ENCODE peak calls at places on chromosomes 3 and 15, in eight cellular contexts. One of them, this sample, is unnamed.

GRCh38 chr15:81485806-81486205 is 111.8 kb upstream of the TMC3 start:
- DNase-seq in stimulated activated effector memory CD8-positive, alpha-beta T cell treated with anti-CD3 and anti-CD28 coated beads, Interleukin-12 subunit alpha, Interleukin-12 subunit beta, amount 100 ng/mL, for 72 hours: no peak
- DNase-seq in NCI-H748 treated with DMSO at 0.1 percent for 48 hours: no peak
- DNase-seq in stimulated activated CD4-positive, alpha-beta T cell treated with anti-CD3 and anti-CD28 coated beads, TNF-alpha, amount 100 ng/mL, for 48 hours: no peak
- DNase-seq in left ventricle myocardium superior: no peak
- DNase-seq in adrenal gland: no peak
- DNase-seq in fibroblast of lung: no peak
- DNase-seq in NCI-H82: no peak
- DNase-seq in this sample: no peak

GRCh38 chr3:70149714-70150113 is 150.2 kb downstream of the SAMMSON start:
- DNase-seq in stimulated activated effector memory CD8-positive, alpha-beta T cell treated with anti-CD3 and anti-CD28 coated beads, Interleukin-12 subunit alpha, Interleukin-12 subunit beta, amount 100 ng/mL, for 72 hours: no peak
- DNase-seq in NCI-H748 treated with DMSO at 0.1 percent for 48 hours: no peak
- DNase-seq in stimulated activated CD4-positive, alpha-beta T cell treated with anti-CD3 and anti-CD28 coated beads, TNF-alpha, amount 100 ng/mL, for 48 hours: no peak
- DNase-seq in left ventricle myocardium superior: no peak
- DNase-seq in adrenal gland: no peak
- DNase-seq in fibroblast of lung: no peak
- DNase-seq in NCI-H82: no peak
- DNase-seq in this sample: no peak

GRCh38 chr15:42826251-42826890 is 89.4 kb upstream of the CDAN1 start:
- DNase-seq in stimulated activated effector memory CD8-positive, alpha-beta T cell treated with anti-CD3 and anti-CD28 coated beads, Interleukin-12 subunit alpha, Interleukin-12 subunit beta, amount 100 ng/mL, for 72 hours: no peak
- DNase-seq in NCI-H748 treated with DMSO at 0.1 percent for 48 hours: no peak
- DNase-seq in stimulated activated CD4-positive, alpha-beta T cell treated with anti-CD3 and anti-CD28 coated beads, TNF-alpha, amount 100 ng/mL, for 48 hours: no peak
- DNase-seq in left ventricle myocardium superior: no peak
- DNase-seq in adrenal gland: no peak
- DNase-seq in fibroblast of lung: peak
- DNase-seq in NCI-H82: no peak
- DNase-seq in this sample: peak

GRCh38 chr3:3991598-3991997 is 192.4 kb downstream of the LRRN1 start:
- DNase-seq in stimulated activated effector memory CD8-positive, alpha-beta T cell treated with anti-CD3 and anti-CD28 coated beads, Interleukin-12 subunit alpha, Interleukin-12 subunit beta, amount 100 ng/mL, for 72 hours: no peak
- DNase-seq in NCI-H748 treated with DMSO at 0.1 percent for 48 hours: no peak
- DNase-seq in stimulated activated CD4-positive, alpha-beta T cell treated with anti-CD3 and anti-CD28 coated beads, TNF-alpha, amount 100 ng/mL, for 48 hours: no peak
- DNase-seq in left ventricle myocardium superior: no peak
- DNase-seq in adrenal gland: no peak
- DNase-seq in fibroblast of lung: no peak
- DNase-seq in NCI-H82: peak
- DNase-seq in this sample: no peak

GRCh38 chr3:5304789-5305680 is 117.5 kb downstream of the EDEM1 start:
- DNase-seq in stimulated activated effector memory CD8-positive, alpha-beta T cell treated with anti-CD3 and anti-CD28 coated beads, Interleukin-12 subunit alpha, Interleukin-12 subunit beta, amount 100 ng/mL, for 72 hours: peak
- DNase-seq in NCI-H748 treated with DMSO at 0.1 percent for 48 hours: no peak
- DNase-seq in stimulated activated CD4-positive, alpha-beta T cell treated with anti-CD3 and anti-CD28 coated beads, TNF-alpha, amount 100 ng/mL, for 48 hours: peak
- DNase-seq in left ventricle myocardium superior: peak
- DNase-seq in adrenal gland: peak
- DNase-seq in fibroblast of lung: peak
- DNase-seq in NCI-H82: peak
- DNase-seq in this sample: peak

GRCh38 chr15:65033659-65034269 is 4.3 kb upstream of the MTFMT start:
- DNase-seq in stimulated activated effector memory CD8-positive, alpha-beta T cell treated with anti-CD3 and anti-CD28 coated beads, Interleukin-12 subunit alpha, Interleukin-12 subunit beta, amount 100 ng/mL, for 72 hours: no peak
- DNase-seq in NCI-H748 treated with DMSO at 0.1 percent for 48 hours: peak
- DNase-seq in stimulated activated CD4-positive, alpha-beta T cell treated with anti-CD3 and anti-CD28 coated beads, TNF-alpha, amount 100 ng/mL, for 48 hours: no peak
- DNase-seq in left ventricle myocardium superior: no peak
- DNase-seq in adrenal gland: no peak
- DNase-seq in fibroblast of lung: peak
- DNase-seq in NCI-H82: peak
- DNase-seq in this sample: peak

GRCh38 chr3:50275160-50275995 is 3.5 kb upstream of the LSMEM2 start:
- DNase-seq in stimulated activated effector memory CD8-positive, alpha-beta T cell treated with anti-CD3 and anti-CD28 coated beads, Interleukin-12 subunit alpha, Interleukin-12 subunit beta, amount 100 ng/mL, for 72 hours: no peak
- DNase-seq in NCI-H748 treated with DMSO at 0.1 percent for 48 hours: no peak
- DNase-seq in stimulated activated CD4-positive, alpha-beta T cell treated with anti-CD3 and anti-CD28 coated beads, TNF-alpha, amount 100 ng/mL, for 48 hours: no peak
- DNase-seq in left ventricle myocardium superior: no peak
- DNase-seq in adrenal gland: no peak
- DNase-seq in fibroblast of lung: no peak
- DNase-seq in NCI-H82: no peak
- DNase-seq in this sample: no peak

GRCh38 chr15:75170711-75171341 is 30.9 kb upstream of the C15orf39 start:
- DNase-seq in stimulated activated effector memory CD8-positive, alpha-beta T cell treated with anti-CD3 and anti-CD28 coated beads, Interleukin-12 subunit alpha, Interleukin-12 subunit beta, amount 100 ng/mL, for 72 hours: no peak
- DNase-seq in NCI-H748 treated with DMSO at 0.1 percent for 48 hours: no peak
- DNase-seq in stimulated activated CD4-positive, alpha-beta T cell treated with anti-CD3 and anti-CD28 coated beads, TNF-alpha, amount 100 ng/mL, for 48 hours: no peak
- DNase-seq in left ventricle myocardium superior: peak
- DNase-seq in adrenal gland: no peak
- DNase-seq in fibroblast of lung: peak
- DNase-seq in NCI-H82: no peak
- DNase-seq in this sample: peak

GRCh38 chr15:42215854-42216829 is 8.0 kb upstream of the VPS39 start:
- DNase-seq in stimulated activated effector memory CD8-positive, alpha-beta T cell treated with anti-CD3 and anti-CD28 coated beads, Interleukin-12 subunit alpha, Interleukin-12 subunit beta, amount 100 ng/mL, for 72 hours: no peak
- DNase-seq in NCI-H748 treated with DMSO at 0.1 percent for 48 hours: no peak
- DNase-seq in stimulated activated CD4-positive, alpha-beta T cell treated with anti-CD3 and anti-CD28 coated beads, TNF-alpha, amount 100 ng/mL, for 48 hours: no peak
- DNase-seq in left ventricle myocardium superior: no peak
- DNase-seq in adrenal gland: no peak
- DNase-seq in fibroblast of lung: no peak
- DNase-seq in NCI-H82: peak
- DNase-seq in this sample: no peak

GRCh38 chr15:70328137-70329115 is 230.7 kb upstream of the TLE3 start:
- DNase-seq in stimulated activated effector memory CD8-positive, alpha-beta T cell treated with anti-CD3 and anti-CD28 coated beads, Interleukin-12 subunit alpha, Interleukin-12 subunit beta, amount 100 ng/mL, for 72 hours: no peak
- DNase-seq in NCI-H748 treated with DMSO at 0.1 percent for 48 hours: no peak
- DNase-seq in stimulated activated CD4-positive, alpha-beta T cell treated with anti-CD3 and anti-CD28 coated beads, TNF-alpha, amount 100 ng/mL, for 48 hours: no peak
- DNase-seq in left ventricle myocardium superior: peak
- DNase-seq in adrenal gland: peak
- DNase-seq in fibroblast of lung: peak
- DNase-seq in NCI-H82: no peak
- DNase-seq in this sample: peak

GRCh38 chr3:187714404-187714979 is 12.1 kb upstream of the RTP2 start:
- DNase-seq in stimulated activated effector memory CD8-positive, alpha-beta T cell treated with anti-CD3 and anti-CD28 coated beads, Interleukin-12 subunit alpha, Interleukin-12 subunit beta, amount 100 ng/mL, for 72 hours: peak
- DNase-seq in NCI-H748 treated with DMSO at 0.1 percent for 48 hours: peak
- DNase-seq in stimulated activated CD4-positive, alpha-beta T cell treated with anti-CD3 and anti-CD28 coated beads, TNF-alpha, amount 100 ng/mL, for 48 hours: peak
- DNase-seq in left ventricle myocardium superior: peak
- DNase-seq in adrenal gland: peak
- DNase-seq in fibroblast of lung: peak
- DNase-seq in NCI-H82: peak
- DNase-seq in this sample: peak

GRCh38 chr15:52790166-52790708 is at the start of gene ONECUT1:
- DNase-seq in stimulated activated effector memory CD8-positive, alpha-beta T cell treated with anti-CD3 and anti-CD28 coated beads, Interleukin-12 subunit alpha, Interleukin-12 subunit beta, amount 100 ng/mL, for 72 hours: peak
- DNase-seq in NCI-H748 treated with DMSO at 0.1 percent for 48 hours: no peak
- DNase-seq in stimulated activated CD4-positive, alpha-beta T cell treated with anti-CD3 and anti-CD28 coated beads, TNF-alpha, amount 100 ng/mL, for 48 hours: no peak
- DNase-seq in left ventricle myocardium superior: peak
- DNase-seq in adrenal gland: peak
- DNase-seq in fibroblast of lung: peak
- DNase-seq in NCI-H82: peak
- DNase-seq in this sample: peak

GRCh38 chr3:33360136-33360825 is 79.9 kb downstream of the UBP1 start:
- DNase-seq in stimulated activated effector memory CD8-positive, alpha-beta T cell treated with anti-CD3 and anti-CD28 coated beads, Interleukin-12 subunit alpha, Interleukin-12 subunit beta, amount 100 ng/mL, for 72 hours: no peak
- DNase-seq in NCI-H748 treated with DMSO at 0.1 percent for 48 hours: no peak
- DNase-seq in stimulated activated CD4-positive, alpha-beta T cell treated with anti-CD3 and anti-CD28 coated beads, TNF-alpha, amount 100 ng/mL, for 48 hours: no peak
- DNase-seq in left ventricle myocardium superior: no peak
- DNase-seq in adrenal gland: no peak
- DNase-seq in fibroblast of lung: peak
- DNase-seq in NCI-H82: no peak
- DNase-seq in this sample: peak

GRCh38 chr3:13133011-13133410 is 59.8 kb upstream of the IQSEC1 start:
- DNase-seq in stimulated activated effector memory CD8-positive, alpha-beta T cell treated with anti-CD3 and anti-CD28 coated beads, Interleukin-12 subunit alpha, Interleukin-12 subunit beta, amount 100 ng/mL, for 72 hours: no peak
- DNase-seq in NCI-H748 treated with DMSO at 0.1 percent for 48 hours: no peak
- DNase-seq in stimulated activated CD4-positive, alpha-beta T cell treated with anti-CD3 and anti-CD28 coated beads, TNF-alpha, amount 100 ng/mL, for 48 hours: no peak
- DNase-seq in left ventricle myocardium superior: no peak
- DNase-seq in adrenal gland: no peak
- DNase-seq in fibroblast of lung: no peak
- DNase-seq in NCI-H82: no peak
- DNase-seq in this sample: no peak

GRCh38 chr3:85838921-85839320 is 880.1 kb downstream of the CADM2 start:
- DNase-seq in stimulated activated effector memory CD8-positive, alpha-beta T cell treated with anti-CD3 and anti-CD28 coated beads, Interleukin-12 subunit alpha, Interleukin-12 subunit beta, amount 100 ng/mL, for 72 hours: no peak
- DNase-seq in NCI-H748 treated with DMSO at 0.1 percent for 48 hours: peak
- DNase-seq in stimulated activated CD4-positive, alpha-beta T cell treated with anti-CD3 and anti-CD28 coated beads, TNF-alpha, amount 100 ng/mL, for 48 hours: no peak
- DNase-seq in left ventricle myocardium superior: no peak
- DNase-seq in adrenal gland: no peak
- DNase-seq in fibroblast of lung: no peak
- DNase-seq in NCI-H82: no peak
- DNase-seq in this sample: no peak

GRCh38 chr3:51691949-51692348 is 14.9 kb upstream of the GRM2 start:
- DNase-seq in stimulated activated effector memory CD8-positive, alpha-beta T cell treated with anti-CD3 and anti-CD28 coated beads, Interleukin-12 subunit alpha, Interleukin-12 subunit beta, amount 100 ng/mL, for 72 hours: no peak
- DNase-seq in NCI-H748 treated with DMSO at 0.1 percent for 48 hours: no peak
- DNase-seq in stimulated activated CD4-positive, alpha-beta T cell treated with anti-CD3 and anti-CD28 coated beads, TNF-alpha, amount 100 ng/mL, for 48 hours: no peak
- DNase-seq in left ventricle myocardium superior: no peak
- DNase-seq in adrenal gland: no peak
- DNase-seq in fibroblast of lung: no peak
- DNase-seq in NCI-H82: no peak
- DNase-seq in this sample: no peak

GRCh38 chr3:39453134-39453533 is 14.3 kb upstream of the MOBP start:
- DNase-seq in stimulated activated effector memory CD8-positive, alpha-beta T cell treated with anti-CD3 and anti-CD28 coated beads, Interleukin-12 subunit alpha, Interleukin-12 subunit beta, amount 100 ng/mL, for 72 hours: no peak
- DNase-seq in NCI-H748 treated with DMSO at 0.1 percent for 48 hours: no peak
- DNase-seq in stimulated activated CD4-positive, alpha-beta T cell treated with anti-CD3 and anti-CD28 coated beads, TNF-alpha, amount 100 ng/mL, for 48 hours: no peak
- DNase-seq in left ventricle myocardium superior: no peak
- DNase-seq in adrenal gland: no peak
- DNase-seq in fibroblast of lung: no peak
- DNase-seq in NCI-H82: no peak
- DNase-seq in this sample: no peak

GRCh38 chr15:77897896-77898406 is 179.6 kb downstream of the TBC1D2B start:
- DNase-seq in stimulated activated effector memory CD8-positive, alpha-beta T cell treated with anti-CD3 and anti-CD28 coated beads, Interleukin-12 subunit alpha, Interleukin-12 subunit beta, amount 100 ng/mL, for 72 hours: no peak
- DNase-seq in NCI-H748 treated with DMSO at 0.1 percent for 48 hours: no peak
- DNase-seq in stimulated activated CD4-positive, alpha-beta T cell treated with anti-CD3 and anti-CD28 coated beads, TNF-alpha, amount 100 ng/mL, for 48 hours: no peak
- DNase-seq in left ventricle myocardium superior: peak
- DNase-seq in adrenal gland: no peak
- DNase-seq in fibroblast of lung: no peak
- DNase-seq in NCI-H82: no peak
- DNase-seq in this sample: no peak

GRCh38 chr3:150232992-150233451 is 175.1 kb upstream of the TSC22D2 start:
- DNase-seq in stimulated activated effector memory CD8-positive, alpha-beta T cell treated with anti-CD3 and anti-CD28 coated beads, Interleukin-12 subunit alpha, Interleukin-12 subunit beta, amount 100 ng/mL, for 72 hours: no peak
- DNase-seq in NCI-H748 treated with DMSO at 0.1 percent for 48 hours: no peak
- DNase-seq in stimulated activated CD4-positive, alpha-beta T cell treated with anti-CD3 and anti-CD28 coated beads, TNF-alpha, amount 100 ng/mL, for 48 hours: no peak
- DNase-seq in left ventricle myocardium superior: peak
- DNase-seq in adrenal gland: peak
- DNase-seq in fibroblast of lung: peak
- DNase-seq in NCI-H82: no peak
- DNase-seq in this sample: peak

GRCh38 chr3:18870642-18871041 is 277.7 kb upstream of the KCNH8 start:
- DNase-seq in stimulated activated effector memory CD8-positive, alpha-beta T cell treated with anti-CD3 and anti-CD28 coated beads, Interleukin-12 subunit alpha, Interleukin-12 subunit beta, amount 100 ng/mL, for 72 hours: no peak
- DNase-seq in NCI-H748 treated with DMSO at 0.1 percent for 48 hours: no peak
- DNase-seq in stimulated activated CD4-positive, alpha-beta T cell treated with anti-CD3 and anti-CD28 coated beads, TNF-alpha, amount 100 ng/mL, for 48 hours: no peak
- DNase-seq in left ventricle myocardium superior: no peak
- DNase-seq in adrenal gland: no peak
- DNase-seq in fibroblast of lung: no peak
- DNase-seq in NCI-H82: no peak
- DNase-seq in this sample: no peak

GRCh38 chr3:18812316-18812715 is 336.0 kb upstream of the KCNH8 start:
- DNase-seq in stimulated activated effector memory CD8-positive, alpha-beta T cell treated with anti-CD3 and anti-CD28 coated beads, Interleukin-12 subunit alpha, Interleukin-12 subunit beta, amount 100 ng/mL, for 72 hours: no peak
- DNase-seq in NCI-H748 treated with DMSO at 0.1 percent for 48 hours: no peak
- DNase-seq in stimulated activated CD4-positive, alpha-beta T cell treated with anti-CD3 and anti-CD28 coated beads, TNF-alpha, amount 100 ng/mL, for 48 hours: no peak
- DNase-seq in left ventricle myocardium superior: no peak
- DNase-seq in adrenal gland: no peak
- DNase-seq in fibroblast of lung: peak
- DNase-seq in NCI-H82: no peak
- DNase-seq in this sample: peak

GRCh38 chr15:38389924-38390542 is 63.9 kb upstream of the FAM98B start:
- DNase-seq in stimulated activated effector memory CD8-positive, alpha-beta T cell treated with anti-CD3 and anti-CD28 coated beads, Interleukin-12 subunit alpha, Interleukin-12 subunit beta, amount 100 ng/mL, for 72 hours: peak
- DNase-seq in NCI-H748 treated with DMSO at 0.1 percent for 48 hours: peak
- DNase-seq in stimulated activated CD4-positive, alpha-beta T cell treated with anti-CD3 and anti-CD28 coated beads, TNF-alpha, amount 100 ng/mL, for 48 hours: peak
- DNase-seq in left ventricle myocardium superior: peak
- DNase-seq in adrenal gland: peak
- DNase-seq in fibroblast of lung: peak
- DNase-seq in NCI-H82: peak
- DNase-seq in this sample: peak

GRCh38 chr3:188673509-188674239 is 498.1 kb upstream of the TPRG1 start:
- DNase-seq in stimulated activated effector memory CD8-positive, alpha-beta T cell treated with anti-CD3 and anti-CD28 coated beads, Interleukin-12 subunit alpha, Interleukin-12 subunit beta, amount 100 ng/mL, for 72 hours: no peak
- DNase-seq in NCI-H748 treated with DMSO at 0.1 percent for 48 hours: no peak
- DNase-seq in stimulated activated CD4-positive, alpha-beta T cell treated with anti-CD3 and anti-CD28 coated beads, TNF-alpha, amount 100 ng/mL, for 48 hours: no peak
- DNase-seq in left ventricle myocardium superior: no peak
- DNase-seq in adrenal gland: no peak
- DNase-seq in fibroblast of lung: peak
- DNase-seq in NCI-H82: no peak
- DNase-seq in this sample: peak

GRCh38 chr3:89467886-89468479 is 360.6 kb downstream of the EPHA3 start:
- DNase-seq in stimulated activated effector memory CD8-positive, alpha-beta T cell treated with anti-CD3 and anti-CD28 coated beads, Interleukin-12 subunit alpha, Interleukin-12 subunit beta, amount 100 ng/mL, for 72 hours: no peak
- DNase-seq in NCI-H748 treated with DMSO at 0.1 percent for 48 hours: no peak
- DNase-seq in stimulated activated CD4-positive, alpha-beta T cell treated with anti-CD3 and anti-CD28 coated beads, TNF-alpha, amount 100 ng/mL, for 48 hours: no peak
- DNase-seq in left ventricle myocardium superior: no peak
- DNase-seq in adrenal gland: no peak
- DNase-seq in fibroblast of lung: no peak
- DNase-seq in NCI-H82: no peak
- DNase-seq in this sample: no peak

GRCh38 chr15:37289109-37289765 is 188.9 kb upstream of the MEIS2 start:
- DNase-seq in stimulated activated effector memory CD8-positive, alpha-beta T cell treated with anti-CD3 and anti-CD28 coated beads, Interleukin-12 subunit alpha, Interleukin-12 subunit beta, amount 100 ng/mL, for 72 hours: no peak
- DNase-seq in NCI-H748 treated with DMSO at 0.1 percent for 48 hours: no peak
- DNase-seq in stimulated activated CD4-positive, alpha-beta T cell treated with anti-CD3 and anti-CD28 coated beads, TNF-alpha, amount 100 ng/mL, for 48 hours: no peak
- DNase-seq in left ventricle myocardium superior: no peak
- DNase-seq in adrenal gland: no peak
- DNase-seq in fibroblast of lung: no peak
- DNase-seq in NCI-H82: peak
- DNase-seq in this sample: peak

GRCh38 chr3:43953814-43954241 is 263.1 kb downstream of the ABHD5 start:
- DNase-seq in stimulated activated effector memory CD8-positive, alpha-beta T cell treated with anti-CD3 and anti-CD28 coated beads, Interleukin-12 subunit alpha, Interleukin-12 subunit beta, amount 100 ng/mL, for 72 hours: no peak
- DNase-seq in NCI-H748 treated with DMSO at 0.1 percent for 48 hours: no peak
- DNase-seq in stimulated activated CD4-positive, alpha-beta T cell treated with anti-CD3 and anti-CD28 coated beads, TNF-alpha, amount 100 ng/mL, for 48 hours: no peak
- DNase-seq in left ventricle myocardium superior: no peak
- DNase-seq in adrenal gland: peak
- DNase-seq in fibroblast of lung: peak
- DNase-seq in NCI-H82: no peak
- DNase-seq in this sample: peak

GRCh38 chr3:142239421-142239820 is 14.0 kb upstream of the GK5 start:
- DNase-seq in stimulated activated effector memory CD8-positive, alpha-beta T cell treated with anti-CD3 and anti-CD28 coated beads, Interleukin-12 subunit alpha, Interleukin-12 subunit beta, amount 100 ng/mL, for 72 hours: no peak
- DNase-seq in NCI-H748 treated with DMSO at 0.1 percent for 48 hours: no peak
- DNase-seq in stimulated activated CD4-positive, alpha-beta T cell treated with anti-CD3 and anti-CD28 coated beads, TNF-alpha, amount 100 ng/mL, for 48 hours: no peak
- DNase-seq in left ventricle myocardium superior: no peak
- DNase-seq in adrenal gland: no peak
- DNase-seq in fibroblast of lung: no peak
- DNase-seq in NCI-H82: peak
- DNase-seq in this sample: no peak

GRCh38 chr15:82986442-82986780 is 401 bp downstream of the RAMAC start:
- DNase-seq in stimulated activated effector memory CD8-positive, alpha-beta T cell treated with anti-CD3 and anti-CD28 coated beads, Interleukin-12 subunit alpha, Interleukin-12 subunit beta, amount 100 ng/mL, for 72 hours: no peak
- DNase-seq in NCI-H748 treated with DMSO at 0.1 percent for 48 hours: no peak
- DNase-seq in stimulated activated CD4-positive, alpha-beta T cell treated with anti-CD3 and anti-CD28 coated beads, TNF-alpha, amount 100 ng/mL, for 48 hours: peak
- DNase-seq in left ventricle myocardium superior: no peak
- DNase-seq in adrenal gland: no peak
- DNase-seq in fibroblast of lung: no peak
- DNase-seq in NCI-H82: no peak
- DNase-seq in this sample: no peak

GRCh38 chr3:69231929-69232437 is 109.6 kb upstream of the LMOD3 start:
- DNase-seq in stimulated activated effector memory CD8-positive, alpha-beta T cell treated with anti-CD3 and anti-CD28 coated beads, Interleukin-12 subunit alpha, Interleukin-12 subunit beta, amount 100 ng/mL, for 72 hours: no peak
- DNase-seq in NCI-H748 treated with DMSO at 0.1 percent for 48 hours: no peak
- DNase-seq in stimulated activated CD4-positive, alpha-beta T cell treated with anti-CD3 and anti-CD28 coated beads, TNF-alpha, amount 100 ng/mL, for 48 hours: no peak
- DNase-seq in left ventricle myocardium superior: no peak
- DNase-seq in adrenal gland: no peak
- DNase-seq in fibroblast of lung: peak
- DNase-seq in NCI-H82: peak
- DNase-seq in this sample: peak

GRCh38 chr15:38320181-38320580 is 67.5 kb downstream of the SPRED1 start:
- DNase-seq in stimulated activated effector memory CD8-positive, alpha-beta T cell treated with anti-CD3 and anti-CD28 coated beads, Interleukin-12 subunit alpha, Interleukin-12 subunit beta, amount 100 ng/mL, for 72 hours: no peak
- DNase-seq in NCI-H748 treated with DMSO at 0.1 percent for 48 hours: no peak
- DNase-seq in stimulated activated CD4-positive, alpha-beta T cell treated with anti-CD3 and anti-CD28 coated beads, TNF-alpha, amount 100 ng/mL, for 48 hours: no peak
- DNase-seq in left ventricle myocardium superior: no peak
- DNase-seq in adrenal gland: no peak
- DNase-seq in fibroblast of lung: peak
- DNase-seq in NCI-H82: no peak
- DNase-seq in this sample: no peak

GRCh38 chr3:9600597-9600996 is 47.0 kb upstream of the LHFPL4 start:
- DNase-seq in stimulated activated effector memory CD8-positive, alpha-beta T cell treated with anti-CD3 and anti-CD28 coated beads, Interleukin-12 subunit alpha, Interleukin-12 subunit beta, amount 100 ng/mL, for 72 hours: no peak
- DNase-seq in NCI-H748 treated with DMSO at 0.1 percent for 48 hours: no peak
- DNase-seq in stimulated activated CD4-positive, alpha-beta T cell treated with anti-CD3 and anti-CD28 coated beads, TNF-alpha, amount 100 ng/mL, for 48 hours: peak
- DNase-seq in left ventricle myocardium superior: peak
- DNase-seq in adrenal gland: peak
- DNase-seq in fibroblast of lung: peak
- DNase-seq in NCI-H82: peak
- DNase-seq in this sample: peak

GRCh38 chr3:169954142-169954756 is 12.4 kb upstream of the SEC62 start:
- DNase-seq in stimulated activated effector memory CD8-positive, alpha-beta T cell treated with anti-CD3 and anti-CD28 coated beads, Interleukin-12 subunit alpha, Interleukin-12 subunit beta, amount 100 ng/mL, for 72 hours: no peak
- DNase-seq in NCI-H748 treated with DMSO at 0.1 percent for 48 hours: no peak
- DNase-seq in stimulated activated CD4-positive, alpha-beta T cell treated with anti-CD3 and anti-CD28 coated beads, TNF-alpha, amount 100 ng/mL, for 48 hours: no peak
- DNase-seq in left ventricle myocardium superior: no peak
- DNase-seq in adrenal gland: no peak
- DNase-seq in fibroblast of lung: no peak
- DNase-seq in NCI-H82: no peak
- DNase-seq in this sample: no peak

GRCh38 chr3:123485551-123485950 is 36.7 kb upstream of the ADCY5 start:
- DNase-seq in stimulated activated effector memory CD8-positive, alpha-beta T cell treated with anti-CD3 and anti-CD28 coated beads, Interleukin-12 subunit alpha, Interleukin-12 subunit beta, amount 100 ng/mL, for 72 hours: no peak
- DNase-seq in NCI-H748 treated with DMSO at 0.1 percent for 48 hours: no peak
- DNase-seq in stimulated activated CD4-positive, alpha-beta T cell treated with anti-CD3 and anti-CD28 coated beads, TNF-alpha, amount 100 ng/mL, for 48 hours: no peak
- DNase-seq in left ventricle myocardium superior: no peak
- DNase-seq in adrenal gland: no peak
- DNase-seq in fibroblast of lung: no peak
- DNase-seq in NCI-H82: no peak
- DNase-seq in this sample: no peak

GRCh38 chr3:7445331-7445730 is 584.4 kb downstream of the GRM7 start:
- DNase-seq in stimulated activated effector memory CD8-positive, alpha-beta T cell treated with anti-CD3 and anti-CD28 coated beads, Interleukin-12 subunit alpha, Interleukin-12 subunit beta, amount 100 ng/mL, for 72 hours: no peak
- DNase-seq in NCI-H748 treated with DMSO at 0.1 percent for 48 hours: no peak
- DNase-seq in stimulated activated CD4-positive, alpha-beta T cell treated with anti-CD3 and anti-CD28 coated beads, TNF-alpha, amount 100 ng/mL, for 48 hours: no peak
- DNase-seq in left ventricle myocardium superior: no peak
- DNase-seq in adrenal gland: no peak
- DNase-seq in fibroblast of lung: no peak
- DNase-seq in NCI-H82: no peak
- DNase-seq in this sample: no peak